ENCODE peak calls at places on chromosomes 13 and 19, in five cellular contexts. G, W, C, K and U are unnamed samples.

GRCh38 chr13:73039201-73040108 is 19.4 kb upstream of the KLF5 start:
- DNase-seq in G (no peak), W (no peak), C (no peak), K (no peak), U (no peak)

GRCh38 chr19:28427256-28428083 is 785.5 kb downstream of the UQCRFS1 start:
- DNase-seq in G (no peak), W (no peak), C (no peak), K (no peak), U (no peak)

GRCh38 chr19:30344446-30345425 is 27.4 kb upstream of the ZNF536 start:
- DNase-seq in G (no peak), W (no peak), C (no peak), K (no peak), U (no peak)

GRCh38 chr13:112245179-112245724 is 130.9 kb upstream of the SPACA7 start:
- DNase-seq in G (no peak), W (no peak), C (no peak), K (no peak), U (no peak)

GRCh38 chr19:28960586-28960985 is 252.4 kb downstream of the UQCRFS1 start:
- DNase-seq in G (no peak), W (no peak), C (no peak), K (no peak), U (no peak)

GRCh38 chr19:5407356-5407755 is 47.9 kb upstream of the ZNRF4 start:
- DNase-seq in G (no peak), W (no peak), C (peak; percentile 36), K (no peak), U (no peak)

GRCh38 chr13:113860579-113861432 is 3.1 kb downstream of the GAS6 start:
- DNase-seq in G (no peak), W (no peak), C (no peak), K (no peak), U (peak; percentile 12)

GRCh38 chr13:114194853-114195252 is 15.8 kb downstream of the CFAP97D2 start:
- DNase-seq in G (no peak), W (no peak), C (no peak), K (no peak), U (no peak)

GRCh38 chr19:17058236-17058635 is 17.0 kb downstream of the HAUS8 start:
- DNase-seq in G (no peak), W (no peak), C (no peak), K (no peak), U (no peak)

GRCh38 chr13:45370922-45371406 is 30.0 kb upstream of the TPT1 start:
- DNase-seq in G (peak; percentile 26), W (peak; percentile 30), C (peak; percentile 51), K (peak; percentile 34), U (peak; percentile 59)

GRCh38 chr19:1646149-1646930 is 6.1 kb downstream of the TCF3 start:
- DNase-seq in G (no peak), W (no peak), C (no peak), K (no peak), U (no peak)

GRCh38 chr13:110137677-110138008 is 169.3 kb downstream of the COL4A1 start:
- DNase-seq in G (no peak), W (no peak), C (peak; percentile 41), K (no peak), U (no peak)